ENCODE peak calls at places on chromosomes 5 and 9, in four cellular contexts. A is GM23248, N is neural progenitor cell, E is SK-N-SH. P is an unnamed sample.

GRCh38 chr9:33453286-33453882 is 6.0 kb upstream of the AQP3 start:
- DNase-seq in A (no peak), N (no peak), E (no peak), P (no peak)

GRCh38 chr5:176394881-176395675 is 6.5 kb downstream of the HIGD2A start:
- DNase-seq in N (no peak), E (no peak), A (no peak), P (no peak)

GRCh38 chr5:139273572-139274264 is 19.8 kb upstream of the MATR3 start:
- DNase-seq in A (peak; percentile 93), N (peak; percentile 95), E (peak; percentile 97), P (peak; percentile 93)

GRCh38 chr9:108889649-108890067 is 27.6 kb downstream of the ACTL7A start:
- DNase-seq in E (no peak), N (peak; percentile 22), A (peak; percentile 30), P (peak; percentile 10)

GRCh38 chr5:911601-912000 is 18.9 kb downstream of the TRIP13 start:
- DNase-seq in E (no peak), A (no peak), N (no peak), P (no peak)

GRCh38 chr5:74363603-74364205 is 276.8 kb downstream of the ENC1 start:
- DNase-seq in N (no peak), A (no peak), E (no peak), P (no peak)

GRCh38 chr5:172093559-172093958 is 87.1 kb upstream of the FBXW11 start:
- DNase-seq in E (no peak), N (no peak), A (no peak), P (no peak)

GRCh38 chr5:142390303-142390840 is 65.6 kb upstream of the SPRY4 start:
- DNase-seq in N (peak; percentile 24), A (no peak), E (no peak), P (no peak)

GRCh38 chr5:168315416-168315990 is 24.1 kb downstream of the WWC1 start:
- DNase-seq in E (no peak), N (no peak), A (no peak), P (no peak)

GRCh38 chr5:168315991-168316578 is 24.6 kb downstream of the WWC1 start:
- DNase-seq in N (no peak), E (no peak), A (no peak), P (no peak)

GRCh38 chr5:168318237-168318636 is 26.8 kb downstream of the WWC1 start:
- DNase-seq in N (no peak), A (no peak), E (no peak), P (no peak)

GRCh38 chr5:168317521-168318147 is 26.2 kb downstream of the WWC1 start:
- DNase-seq in A (peak; percentile 87), E (peak; percentile 74), N (peak; percentile 35), P (no peak)

DNA sequence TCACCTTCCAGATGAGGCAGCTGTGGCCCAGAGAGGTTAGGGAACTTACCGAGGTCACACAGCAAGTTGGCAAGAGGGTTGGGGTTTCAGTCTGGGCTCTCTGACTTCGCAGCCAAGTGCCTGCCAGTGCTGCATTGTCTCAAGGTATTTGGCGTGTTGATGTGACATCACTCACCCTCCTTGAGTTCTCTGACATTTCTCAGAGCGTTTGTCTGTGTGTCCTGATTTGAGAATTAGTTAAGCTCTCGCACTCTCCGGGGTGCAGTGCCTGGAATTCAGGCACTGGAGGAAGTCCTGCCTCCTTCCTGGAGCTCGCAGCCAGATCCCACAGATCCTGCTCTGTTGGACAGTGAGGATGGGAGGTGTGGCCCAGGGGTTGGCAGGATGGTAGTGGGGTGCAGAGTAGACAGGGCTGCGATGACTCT is 25.7 kb downstream of the WWC1 start:
- DNase-seq in N (peak; percentile 38), A (no peak), E (no peak), P (no peak)
- H3F3A ChIP-seq in N (peaks cover 20% of the 10 kb centered on the region), A (peaks cover 9% of the 10 kb centered on the region), E (peaks cover 13% of the 10 kb centered on the region), P (no peaks in the 10 kb centered on the region)

DNA sequence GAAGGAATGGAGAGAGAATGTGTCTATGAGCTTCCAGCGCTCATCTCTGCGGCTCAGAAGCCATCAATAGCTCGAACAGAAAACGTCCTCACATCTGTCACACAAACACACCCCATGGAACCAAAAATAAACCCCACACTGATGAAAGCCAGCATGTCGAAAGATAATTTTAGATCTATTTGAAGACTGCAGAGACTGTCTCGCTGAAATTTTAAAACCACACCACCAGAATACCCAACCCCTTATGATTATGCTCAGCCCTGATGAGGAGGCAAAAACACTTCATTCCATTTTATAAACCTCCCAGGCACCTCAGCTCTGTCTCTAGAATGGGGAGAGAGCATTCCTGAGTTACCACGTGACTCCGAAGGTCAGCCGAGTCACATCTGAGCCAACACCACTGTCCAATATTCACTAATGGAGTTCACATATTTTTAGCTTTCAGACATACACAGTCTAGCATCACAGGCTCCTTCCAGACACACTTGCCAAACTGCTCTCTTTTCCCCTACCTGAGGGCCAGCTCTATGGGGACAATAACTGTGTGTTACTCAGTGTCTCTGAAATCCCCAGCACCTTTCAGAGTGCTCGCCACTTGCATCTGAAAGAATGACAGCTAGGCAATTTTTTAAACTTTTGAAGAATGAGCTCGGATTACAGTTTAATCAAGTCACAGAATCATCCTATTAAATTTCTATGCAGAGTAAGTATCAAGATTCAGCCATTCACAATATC is 63.2 kb downstream of the SERINC5 start:
- DNase-seq in N (peak; percentile 39), E (no peak), A (peak; percentile 46), P (no peak)
- TF ChIP-seq EZH2phosphoT487 in N (no peak), E (no peak), A (no peak), P (no peak)

GRCh38 chr9:95092321-95093072 is 225.0 kb downstream of the FANCC start:
- DNase-seq in N (peak; percentile 87), E (peak; percentile 68), A (peak; percentile 86), P (peak; percentile 34)
- H3F3A ChIP-seq in N (peaks cover 19% of the 10 kb centered on the region), E (no peaks in the 10 kb centered on the region), A (peaks cover 56% of the 10 kb centered on the region), P (no peaks in the 10 kb centered on the region)

GRCh38 chr5:119033135-119033534 is 37.8 kb upstream of the DMXL1 start:
- DNase-seq in N (no peak), E (no peak), A (no peak), P (no peak)

GRCh38 chr5:119037496-119038215 is 33.2 kb upstream of the DMXL1 start:
- DNase-seq in A (peak; percentile 7), N (no peak), E (peak; percentile 20), P (no peak)

GRCh38 chr5:119032653-119033052 is 38.2 kb upstream of the DMXL1 start:
- DNase-seq in N (no peak), E (no peak), A (no peak), P (no peak)

GRCh38 chr5:119031905-119032304 is 39.0 kb upstream of the DMXL1 start:
- DNase-seq in A (no peak), E (no peak), N (no peak), P (peak; percentile 13)

DNA sequence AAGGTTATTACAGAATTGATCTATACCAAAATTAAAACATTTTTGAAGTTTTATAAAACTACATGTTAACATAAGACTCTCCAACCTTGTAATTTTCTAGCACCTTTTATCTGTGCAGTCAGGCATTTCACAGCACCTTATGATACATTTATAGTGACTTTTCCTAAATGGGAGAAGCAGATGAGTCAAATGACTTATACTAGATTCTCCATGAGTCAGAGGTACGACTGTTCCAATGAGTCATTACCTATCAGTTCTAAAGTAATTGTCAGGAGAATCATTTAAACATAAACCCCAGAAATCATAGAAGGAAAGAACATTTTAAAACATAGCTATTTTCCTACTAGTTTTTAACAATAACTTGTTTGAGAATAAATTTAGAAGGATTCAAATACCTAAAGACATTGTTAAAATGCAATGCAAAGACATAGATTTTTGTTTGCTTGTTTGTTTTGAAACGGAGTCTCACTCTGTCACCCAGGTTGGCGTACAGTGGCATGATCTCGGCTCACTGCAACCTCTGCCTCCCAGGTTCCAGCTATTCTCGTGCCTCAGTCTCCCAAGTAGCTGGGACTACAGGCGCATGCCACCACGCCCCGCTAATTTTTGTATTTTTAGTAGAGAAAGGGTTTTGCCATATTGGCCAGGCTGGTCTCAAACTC is 34.7 kb upstream of the DMXL1 start:
- DNase-seq in A (peak; percentile 94), N (no peak), E (no peak), P (no peak)
- TF ChIP-seq EZH2phosphoT487 in A (no peak), N (no peak), E (no peak), P (no peak)

DNA sequence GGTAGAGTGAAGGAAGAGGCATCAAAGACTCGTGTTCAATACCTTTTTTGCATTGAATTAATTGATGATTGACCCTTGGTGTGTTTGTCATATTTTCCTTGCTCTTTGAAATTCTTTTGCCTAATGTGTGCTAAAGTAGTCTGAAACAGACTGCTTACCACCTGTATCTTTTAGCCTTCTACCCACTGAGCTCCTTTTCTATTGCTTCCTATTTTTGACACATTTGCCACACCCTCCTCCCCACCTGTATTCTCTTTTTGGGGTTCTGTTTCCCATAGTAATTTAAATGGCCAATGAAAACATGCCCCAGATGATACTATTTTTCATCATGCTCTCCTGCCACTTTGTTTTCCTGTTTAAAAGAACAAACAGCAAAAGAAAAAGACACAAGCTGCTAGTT is 78.5 kb downstream of the ZCCHC7 start:
- DNase-seq in E (no peak), A (no peak), N (no peak), P (no peak)
- H3F3A ChIP-seq in E (peaks cover 48% of the 10 kb centered on the region), A (peaks cover 24% of the 10 kb centered on the region), N (peaks cover 34% of the 10 kb centered on the region), P (no peaks in the 10 kb centered on the region)

GRCh38 chr9:124257070-124257864 is 482 bp upstream of the NEK6 start:
- DNase-seq in A (peak; percentile 47), N (peak; percentile 33), E (no peak), P (peak; percentile 50)
- TF ChIP-seq EZH2phosphoT487 in A (no peak), N (no peak), E (no peak), P (no peak)